ENCODE peak calls at places on chromosomes 2 and 18, in nine cellular contexts. D is left ventricle myocardium inferior, N is lower lobe of right lung, I is tibial artery, L is kidney, B is tibial nerve, E is uterus, U is AG04450, H is fibroblast of lung. C is an unnamed sample.

GRCh38 chr2:189137519-189137918 is 42.0 kb downstream of the COL5A2 start:
- DNase-seq in D (no peak), N (no peak), I (no peak), L (no peak), B (no peak), E (no peak), U (no peak), H (no peak), C (no peak)

GRCh38 chr2:28381225-28382180 is 11.2 kb upstream of the FOSL2 start:
- DNase-seq in D (no peak), N (no peak), I (no peak), L (no peak), B (no peak), E (no peak), U (no peak), H (no peak), C (no peak)

GRCh38 chr2:167386694-167387093 is 498.4 kb downstream of the XIRP2 start:
- DNase-seq in D (no peak), N (no peak), I (no peak), L (no peak), B (no peak), E (no peak), U (no peak), H (no peak), C (no peak)

GRCh38 chr2:205772983-205773382 is 90.7 kb downstream of the NRP2 start:
- DNase-seq in D (no peak), N (no peak), I (no peak), L (no peak), B (no peak), E (no peak), U (no peak), H (no peak), C (no peak)

GRCh38 chr2:95799490-95799889 is 192.1 kb downstream of the ANKRD36C start:
- DNase-seq in D (no peak), N (no peak), I (no peak), L (peak; percentile 50), B (no peak), E (no peak), U (no peak), H (no peak), C (no peak)

GRCh38 chr2:10760794-10761504 is 39.5 kb downstream of the ATP6V1C2 start:
- DNase-seq in D (no peak), N (peak; percentile 30), I (no peak), L (peak; percentile 50), B (no peak), E (no peak), U (no peak), H (no peak), C (no peak)

GRCh38 chr2:58734365-58734764 is 493.2 kb upstream of the FANCL start:
- DNase-seq in D (no peak), N (no peak), I (no peak), L (no peak), B (no peak), E (no peak), U (no peak), H (no peak), C (no peak)

GRCh38 chr18:56835331-56835730 is 184.2 kb downstream of the WDR7 start:
- DNase-seq in D (no peak), N (no peak), I (no peak), L (no peak), B (no peak), E (no peak), U (no peak), H (no peak), C (no peak)

GRCh38 chr2:64975232-64975791 is 13.9 kb upstream of the SLC1A4 start:
- DNase-seq in D (peak; percentile 74), N (no peak), I (peak; percentile 42), L (no peak), B (no peak), E (no peak), U (peak; percentile 48), H (peak; percentile 61), C (peak; percentile 11)

GRCh38 chr18:25140144-25140961 is 211.6 kb downstream of the ZNF521 start:
- DNase-seq in D (no peak), N (no peak), I (no peak), L (no peak), B (no peak), E (no peak), U (no peak), H (no peak), C (no peak)

GRCh38 chr2:198376677-198377076 is 572.3 kb downstream of the PLCL1 start:
- DNase-seq in D (no peak), N (no peak), I (no peak), L (no peak), B (no peak), E (no peak), U (no peak), H (no peak), C (no peak)

GRCh38 chr2:96251721-96252292 is 14.0 kb downstream of the TMEM127 start:
- DNase-seq in D (peak; percentile 49), N (no peak), I (peak; percentile 83), L (peak; percentile 88), B (no peak), E (peak; percentile 49), U (peak; percentile 85), H (peak; percentile 93), C (peak; percentile 37)

DNA sequence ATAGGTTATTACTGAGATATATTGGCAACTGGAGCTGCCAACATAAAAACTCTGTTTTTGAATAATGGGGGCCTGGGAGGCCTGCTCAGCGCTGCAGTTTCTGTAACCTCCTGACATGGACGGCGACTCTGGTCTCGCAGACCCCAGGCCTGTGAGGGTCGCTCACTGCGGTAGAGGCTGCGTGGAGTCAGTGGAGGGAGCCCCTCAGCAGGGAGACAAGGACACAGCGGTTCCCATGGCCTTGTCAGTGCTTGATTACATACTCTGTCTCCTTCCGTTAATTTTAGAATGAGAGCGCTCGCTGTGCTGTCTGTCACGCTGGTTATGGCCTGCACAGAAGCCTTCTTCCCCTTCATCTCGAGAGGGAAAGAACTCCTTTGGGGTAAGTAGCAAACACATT is 858 bp downstream of the TPO start:
- DNase-seq in D (no peak), N (no peak), I (no peak), L (no peak), B (no peak), E (no peak), U (no peak), H (no peak), C (no peak)
- TF ChIP-seq CTCF in D (no peak), N (no peak), I (no peak), L (no peak), B (no peak), E (no peak), U (no peak), H (no peak), C (no peak)

GRCh38 chr2:224400886-224401632 is 848 bp downstream of the FAM124B start:
- DNase-seq in D (no peak), N (no peak), I (no peak), L (no peak), B (no peak), E (no peak), U (no peak), H (no peak), C (no peak)

GRCh38 chr2:224401641-224402342 is at the start of gene FAM124B:
- DNase-seq in D (peak; percentile 64), N (peak; percentile 66), I (peak; percentile 71), L (peak; percentile 85), B (peak; percentile 32), E (peak; percentile 49), U (peak; percentile 15), H (peak; percentile 81), C (peak; percentile 27)

GRCh38 chr2:224398289-224398688 is 3.6 kb downstream of the FAM124B start:
- DNase-seq in D (no peak), N (no peak), I (no peak), L (no peak), B (no peak), E (no peak), U (no peak), H (no peak), C (no peak)

GRCh38 chr2:224403657-224404056 is 1.8 kb upstream of the FAM124B start:
- DNase-seq in D (no peak), N (no peak), I (no peak), L (no peak), B (no peak), E (no peak), U (no peak), H (no peak), C (no peak)

DNA sequence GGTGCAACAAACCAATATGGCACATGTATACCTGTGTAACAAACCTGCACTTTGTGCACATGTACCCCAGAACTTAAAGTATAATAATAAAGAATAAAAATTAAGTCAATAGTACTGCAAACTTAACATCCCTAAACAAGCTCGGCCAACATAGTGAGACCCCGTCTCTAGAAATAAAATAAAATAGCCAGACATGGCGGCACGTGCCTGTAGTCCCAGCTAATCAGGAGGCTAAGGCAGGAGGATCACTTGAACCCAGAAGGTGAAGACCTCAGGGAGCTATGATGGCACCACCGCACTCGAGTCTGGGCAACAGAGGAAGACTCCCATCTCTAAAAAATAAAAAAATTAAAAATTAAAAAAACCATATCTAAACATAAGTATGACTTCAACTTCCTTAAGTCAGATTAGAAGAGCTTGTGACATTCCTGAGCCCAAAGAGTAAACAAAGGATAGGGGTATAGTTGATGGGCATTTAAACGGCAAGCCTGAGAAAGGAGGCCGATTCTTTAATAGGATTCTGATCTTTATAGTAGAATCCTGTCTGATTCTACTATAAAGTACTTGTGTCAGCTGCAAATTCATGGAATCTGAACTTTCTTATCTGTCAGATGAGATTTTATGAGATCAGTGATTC is 1.6 kb downstream of the FAM124B start:
- DNase-seq in D (no peak), N (no peak), I (no peak), L (no peak), B (no peak), E (no peak), U (no peak), H (no peak), C (no peak)
- H3K4me3 ChIP-seq in D (peak overlapping the region; percentile 66), N (peak overlapping the region; percentile 54), I (peak overlapping the region; percentile 26), L (no peak overlapping the region), B (peak overlapping the region; percentile 14), E (no peak overlapping the region), U (no peak overlapping the region), H (no peak overlapping the region), C (no peak overlapping the region)

DNA sequence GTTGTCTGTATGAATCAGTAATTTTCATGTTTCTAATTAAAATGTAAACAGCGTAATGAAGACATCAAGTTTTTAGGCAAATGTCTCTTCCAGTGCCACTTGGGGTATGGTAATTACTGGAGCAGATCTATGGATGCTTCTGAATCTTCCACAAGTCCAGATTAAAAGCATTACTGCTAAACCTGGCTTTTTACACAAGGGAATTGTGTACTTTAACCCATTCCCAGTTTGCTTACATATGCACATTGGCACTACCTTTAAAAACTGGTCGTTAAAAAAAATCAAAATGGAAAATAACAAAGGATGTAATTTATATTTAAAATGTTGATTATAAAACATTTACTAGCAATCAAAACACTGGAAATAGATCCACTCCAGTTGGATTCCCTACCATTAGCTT is 19.7 kb downstream of the FIGN start:
- DNase-seq in D (no peak), N (no peak), I (no peak), L (no peak), B (no peak), E (no peak), U (no peak), H (no peak), C (no peak)
- H3K27ac ChIP-seq in D (no peak overlapping the region), N (no peak overlapping the region), I (no peak overlapping the region), L (no peak overlapping the region), B (no peak overlapping the region), E (no peak overlapping the region), U (no peak overlapping the region), H (no peak overlapping the region), C (no peak overlapping the region)

DNA sequence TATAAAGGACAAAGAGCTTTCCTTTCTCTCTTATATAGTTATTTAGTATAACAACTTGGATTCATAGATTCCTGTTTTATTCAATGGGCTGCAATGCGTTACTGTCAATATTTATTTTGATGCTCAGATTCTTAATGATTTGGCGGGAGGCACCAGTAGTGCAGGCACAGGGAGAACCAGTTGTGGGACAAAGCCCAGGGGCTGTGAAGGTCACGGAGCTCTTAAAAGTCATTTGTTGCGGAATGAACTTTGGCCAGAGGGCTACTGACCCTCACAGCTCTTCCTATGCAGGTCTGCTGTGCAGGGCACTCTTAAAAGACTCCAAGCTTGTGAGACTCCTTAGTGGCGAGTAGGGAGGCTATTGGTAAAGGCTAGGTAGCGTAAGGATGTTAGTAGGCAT is 34.0 kb downstream of the BCL2L11 start:
- DNase-seq in D (no peak), N (no peak), I (no peak), L (no peak), B (no peak), E (no peak), U (no peak), H (no peak), C (no peak)
- TF ChIP-seq CTCF in D (no peak), N (no peak), I (no peak), L (no peak), B (no peak), E (no peak), U (no peak), H (no peak), C (no peak)